ENCODE peak calls at places on chromosomes 5 and 9, in nine cellular contexts. Y is AG10803, R is astrocyte, B is PC-9, L is body of pancreas, D is cardiac muscle cell, A is astrocyte of the spinal cord, M is fibroblast of the aortic adventitia, G is upper lobe of right lung. K is an unnamed sample.

GRCh38 chr9:38017149-38017884 is 51.7 kb downstream of the SHB start:
- DNase-seq in Y (peak; percentile 92), R (peak; percentile 91), B (peak; percentile 51), L (peak; percentile 72), D (peak; percentile 59), A (peak; percentile 72), M (peak; percentile 31), G (peak; percentile 87), K (peak; percentile 59)

GRCh38 chr5:65695162-65695755 is 26.6 kb downstream of the SGTB start:
- DNase-seq in Y (no peak), R (peak; percentile 6), B (no peak), L (no peak), D (no peak), A (no peak), M (no peak), G (no peak), K (no peak)

GRCh38 chr5:2187156-2187555 is 304.4 kb upstream of the IRX4 start:
- DNase-seq in Y (no peak), R (no peak), B (no peak), L (no peak), D (no peak), A (no peak), M (no peak), G (no peak), K (no peak)

GRCh38 chr5:160260881-160261815 is 31.8 kb downstream of the FABP6 start:
- DNase-seq in Y (no peak), R (peak; percentile 97), B (peak; percentile 99), L (no peak), D (peak; percentile 98), A (peak; percentile 93), M (peak; percentile 86), G (peak; percentile 75), K (no peak)

GRCh38 chr5:62475072-62475471 is 62.5 kb downstream of the IPO11 start:
- DNase-seq in Y (peak; percentile 73), R (peak; percentile 84), B (peak; percentile 74), L (no peak), D (peak; percentile 77), A (peak; percentile 63), M (peak; percentile 83), G (no peak), K (no peak)

GRCh38 chr9:36093384-36093783 is 43.1 kb upstream of the GLIPR2 start:
- DNase-seq in Y (no peak), R (no peak), B (no peak), L (no peak), D (no peak), A (no peak), M (no peak), G (no peak), K (no peak)

GRCh38 chr5:79774171-79774854 is 84.7 kb downstream of the CMYA5 start:
- DNase-seq in Y (peak; percentile 24), R (no peak), B (no peak), L (no peak), D (peak; percentile 38), A (peak; percentile 23), M (peak; percentile 12), G (no peak), K (no peak)

GRCh38 chr5:153617190-153617589 is 126.7 kb downstream of the GRIA1 start:
- DNase-seq in Y (peak; percentile 60), R (peak; percentile 59), B (no peak), L (no peak), D (peak; percentile 44), A (peak; percentile 35), M (peak; percentile 47), G (no peak), K (no peak)

GRCh38 chr5:133627180-133627579 is 14.8 kb upstream of the FSTL4 start:
- DNase-seq in Y (no peak), R (no peak), B (no peak), L (no peak), D (no peak), A (no peak), M (no peak), G (no peak), K (no peak)

GRCh38 chr5:139910901-139911300 is 115.3 kb downstream of the PSD2 start:
- DNase-seq in Y (no peak), R (no peak), B (no peak), L (no peak), D (no peak), A (no peak), M (no peak), G (no peak), K (no peak)

GRCh38 chr5:58582411-58583393 is at the start of gene RAB3C:
- DNase-seq in Y (peak; percentile 90), R (peak; percentile 86), B (peak; percentile 82), L (peak; percentile 94), D (peak; percentile 96), A (peak; percentile 93), M (peak; percentile 86), G (peak; percentile 96), K (peak; percentile 85)

GRCh38 chr5:109718216-109718615 is 28.5 kb downstream of the MAN2A1 start:
- DNase-seq in Y (no peak), R (no peak), B (no peak), L (no peak), D (no peak), A (no peak), M (no peak), G (no peak), K (no peak)

GRCh38 chr5:149408252-149409099 is 29.4 kb upstream of the IL17B start:
- DNase-seq in Y (peak; percentile 24), R (no peak), B (no peak), L (no peak), D (no peak), A (no peak), M (no peak), G (peak; percentile 45), K (no peak)

GRCh38 chr9:81619353-81620008 is 69.9 kb downstream of the TLE1 start:
- DNase-seq in Y (peak; percentile 91), R (peak; percentile 83), B (no peak), L (no peak), D (peak; percentile 54), A (peak; percentile 92), M (peak; percentile 39), G (no peak), K (no peak)

GRCh38 chr5:143200781-143201398 is 202.6 kb downstream of the NR3C1 start:
- DNase-seq in Y (peak; percentile 85), R (peak; percentile 94), B (no peak), L (no peak), D (peak; percentile 89), A (peak; percentile 80), M (peak; percentile 93), G (no peak), K (no peak)

GRCh38 chr5:164346785-164347630 is 841.6 kb downstream of the MAT2B start:
- DNase-seq in Y (no peak), R (no peak), B (no peak), L (no peak), D (no peak), A (no peak), M (no peak), G (no peak), K (no peak)

GRCh38 chr9:123697686-123698085 is 232.2 kb downstream of the DENND1A start:
- DNase-seq in Y (no peak), R (no peak), B (no peak), L (no peak), D (no peak), A (no peak), M (no peak), G (no peak), K (no peak)

GRCh38 chr9:137365552-137366444 is 57.2 kb downstream of the EXD3 start:
- DNase-seq in Y (no peak), R (no peak), B (no peak), L (no peak), D (no peak), A (no peak), M (no peak), G (no peak), K (no peak)

GRCh38 chr5:143812085-143812705 is at the start of gene HMHB1:
- DNase-seq in Y (no peak), R (no peak), B (no peak), L (no peak), D (no peak), A (no peak), M (no peak), G (no peak), K (no peak)

GRCh38 chr5:139446956-139447779 is 7.8 kb upstream of the DNAJC18 start:
- DNase-seq in Y (peak; percentile 58), R (peak; percentile 31), B (no peak), L (no peak), D (peak; percentile 41), A (peak; percentile 17), M (peak; percentile 58), G (no peak), K (no peak)

GRCh38 chr5:6652025-6652424 is 18.8 kb downstream of the SRD5A1 start:
- DNase-seq in Y (no peak), R (no peak), B (no peak), L (no peak), D (no peak), A (no peak), M (no peak), G (no peak), K (no peak)

GRCh38 chr9:27339661-27340295 is 42.8 kb upstream of the EQTN start:
- DNase-seq in Y (peak; percentile 53), R (no peak), B (no peak), L (no peak), D (no peak), A (no peak), M (no peak), G (no peak), K (no peak)

GRCh38 chr5:175873090-175873454 is 1.7 kb downstream of the CPLX2 start:
- DNase-seq in Y (no peak), R (no peak), B (no peak), L (no peak), D (peak; percentile 10), A (no peak), M (no peak), G (no peak), K (no peak)
- TF ChIP-seq CTCF in Y (no peak), R (no peak), B (no peak), L (no peak), D (peak; percentile 36), A (peak; percentile 38), M (no peak), G (no peak), K (peak; percentile 23)

GRCh38 chr5:178982941-178983340 is 12.2 kb downstream of the GRM6 start:
- DNase-seq in Y (no peak), R (no peak), B (no peak), L (no peak), D (no peak), A (no peak), M (no peak), G (no peak), K (no peak)
- H3K4me3 ChIP-seq in Y (no peak overlapping the region), R (no peak overlapping the region), B (no peak overlapping the region), L (no peak overlapping the region), D (no peak overlapping the region), A (no peak overlapping the region), M (no peak overlapping the region), G (no peak overlapping the region), K (no peak overlapping the region)

DNA sequence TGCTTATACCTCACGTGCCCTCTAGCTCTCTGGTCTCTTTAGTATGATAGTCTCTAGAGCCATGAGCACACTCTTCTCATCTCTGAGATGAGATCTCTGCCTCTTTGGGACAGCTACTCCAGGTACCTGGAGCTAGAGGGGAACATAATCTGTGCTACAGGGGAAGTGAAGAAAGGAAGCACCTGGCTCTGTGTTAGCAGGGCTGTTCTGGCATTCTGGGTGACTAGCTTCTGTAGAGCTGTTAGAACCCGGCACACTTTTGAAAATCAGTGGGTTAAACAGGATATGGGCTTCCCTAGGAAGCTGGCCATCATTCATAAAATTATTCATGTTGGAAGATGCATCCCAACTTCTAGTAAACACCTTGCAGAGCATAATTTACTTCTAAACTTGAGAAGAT is 224.8 kb downstream of the MCTP1 start:
- DNase-seq in Y (no peak), R (no peak), B (no peak), L (no peak), D (no peak), A (no peak), M (no peak), G (no peak), K (no peak)
- TF ChIP-seq CTCF in Y (no peak), R (no peak), B (no peak), L (no peak), D (no peak), A (no peak), M (no peak), G (no peak), K (no peak)

GRCh38 chr9:95793924-95794828 is 81.3 kb upstream of the ERCC6L2 start:
- DNase-seq in Y (peak; percentile 98), R (peak; percentile 97), B (peak; percentile 64), L (no peak), D (peak; percentile 93), A (peak; percentile 97), M (peak; percentile 98), G (no peak), K (no peak)
- H3K4me3 ChIP-seq in Y (no peak overlapping the region), R (peak overlapping the region; percentile 4), B (no peak overlapping the region), L (no peak overlapping the region), D (no peak overlapping the region), A (no peak overlapping the region), M (no peak overlapping the region), G (no peak overlapping the region), K (no peak overlapping the region)